ENCODE peak calls at places on chromosomes 12 and 14, in four cellular contexts. Z, B, E and S are unnamed samples.

GRCh38 chr12:97276198-97276580 is 186.4 kb upstream of the RMST start:
- DNase-seq in E (no peak), B (no peak), Z (no peak), S (no peak)

GRCh38 chr14:99454246-99454645 is 26.4 kb downstream of the SETD3 start:
- DNase-seq in Z (no peak), B (peak; percentile 28), E (no peak), S (no peak)

GRCh38 chr12:129520736-129521135 is 383.1 kb downstream of the TMEM132D start:
- DNase-seq in Z (no peak), E (no peak), B (peak; percentile 56), S (no peak)

GRCh38 chr12:119869720-119870119 is 7.4 kb downstream of the CIT start:
- DNase-seq in B (peak; percentile 89), E (no peak), Z (peak; percentile 72), S (no peak)

GRCh38 chr12:86950043-86950838 is 694.0 kb upstream of the MGAT4C start:
- DNase-seq in B (no peak), Z (no peak), E (no peak), S (no peak)

GRCh38 chr12:124369055-124369900 is 74.4 kb downstream of the RFLNA start:
- DNase-seq in E (peak; percentile 92), Z (peak; percentile 94), B (peak; percentile 94), S (no peak)

GRCh38 chr12:113749433-113749815 is 216.7 kb downstream of the RBM19 start:
- DNase-seq in B (no peak), E (no peak), Z (no peak), S (no peak)

GRCh38 chr12:57461326-57461903 is 1.8 kb downstream of the GLI1 start:
- DNase-seq in Z (peak; percentile 71), E (no peak), B (peak; percentile 70), S (no peak)

GRCh38 chr14:63496837-63497400 is 46.3 kb downstream of the PPP2R5E start:
- DNase-seq in Z (no peak), E (no peak), B (no peak), S (no peak)

GRCh38 chr12:3921526-3921925 is 48.3 kb upstream of the PARP11 start:
- DNase-seq in Z (no peak), E (no peak), B (no peak), S (no peak)

DNA sequence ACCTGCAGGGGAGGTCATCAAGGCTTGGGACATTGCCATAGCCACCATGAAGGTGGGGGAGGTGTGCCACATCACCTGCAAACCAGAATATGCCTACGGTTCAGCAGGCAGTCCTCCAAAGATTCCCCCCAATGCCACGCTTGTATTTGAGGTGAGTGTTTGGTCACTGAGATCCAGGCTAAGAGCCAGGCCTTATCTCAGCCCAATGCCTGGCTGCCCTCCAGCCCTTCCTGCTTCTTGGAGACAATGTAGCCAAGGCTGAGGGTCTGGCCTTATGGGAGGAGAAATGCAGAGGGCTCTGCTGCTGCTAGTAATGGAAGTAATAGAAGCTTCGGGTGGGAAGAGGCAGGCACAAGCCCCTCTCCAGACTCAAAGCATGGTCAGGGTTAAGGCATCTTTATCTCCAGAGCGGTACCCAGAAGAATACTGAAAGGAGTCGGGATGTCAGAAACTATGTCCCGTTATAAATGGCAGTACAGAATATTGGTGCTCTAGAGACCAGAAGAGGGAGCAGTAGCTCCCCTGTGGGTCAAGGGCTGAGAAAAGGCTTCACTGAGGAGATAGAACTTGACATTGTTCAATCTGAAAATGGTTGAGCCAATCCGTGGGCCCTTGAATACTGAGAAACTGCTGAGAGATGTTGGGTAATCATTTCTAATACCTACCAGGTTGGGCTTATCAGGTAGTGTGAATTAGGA is 3.1 kb downstream of the FKBP4 start:
- DNase-seq in Z (no peak), B (peak; percentile 23), E (no peak), S (no peak)
- H3K36me3 ChIP-seq in Z (peaks cover 51% of the 10 kb centered on the region), B (peaks cover 27% of the 10 kb centered on the region), E (peaks cover 58% of the 10 kb centered on the region), S (peaks cover 45% of the 10 kb centered on the region)

GRCh38 chr12:93468008-93468371 is 676 bp downstream of the MRPL42 start:
- DNase-seq in Z (no peak), B (no peak), E (no peak), S (no peak)
- H3K4me3 ChIP-seq in Z (peak overlapping the region; percentile 73), B (peak overlapping the region; percentile 86), E (peak overlapping the region; percentile 89), S (peak overlapping the region; percentile 84)

GRCh38 chr14:53306267-53306721 is 153.2 kb upstream of the DDHD1 start:
- DNase-seq in E (no peak), B (peak; percentile 88), Z (no peak), S (peak; percentile 13)
- H3K4me1 ChIP-seq in E (peaks cover 17% of the 10 kb centered on the region), B (peaks cover 17% of the 10 kb centered on the region), Z (no peaks in the 10 kb centered on the region), S (no peaks in the 10 kb centered on the region)

GRCh38 chr14:88541324-88541723 is 13.5 kb downstream of the PTPN21 start:
- DNase-seq in E (no peak), Z (no peak), B (no peak), S (no peak)
- H3K36me3 ChIP-seq in E (peaks cover 3% of the 10 kb centered on the region), Z (peaks cover 19% of the 10 kb centered on the region), B (no peaks in the 10 kb centered on the region), S (no peaks in the 10 kb centered on the region)

GRCh38 chr12:64826234-64826633 is 1.8 kb downstream of the TBC1D30 start:
- DNase-seq in B (peak; percentile 59), Z (no peak), E (peak; percentile 64), S (no peak)
- H3K4me3 ChIP-seq in B (no peak overlapping the region), Z (no peak overlapping the region), E (no peak overlapping the region), S (no peak overlapping the region)

GRCh38 chr14:53900499-53900898 is 56.1 kb downstream of the BMP4 start:
- DNase-seq in Z (peak; percentile 83), E (peak; percentile 42), B (no peak), S (no peak)
- H3K4me1 ChIP-seq in Z (no peaks in the 10 kb centered on the region), E (no peaks in the 10 kb centered on the region), B (peaks cover 5% of the 10 kb centered on the region), S (no peaks in the 10 kb centered on the region)

DNA sequence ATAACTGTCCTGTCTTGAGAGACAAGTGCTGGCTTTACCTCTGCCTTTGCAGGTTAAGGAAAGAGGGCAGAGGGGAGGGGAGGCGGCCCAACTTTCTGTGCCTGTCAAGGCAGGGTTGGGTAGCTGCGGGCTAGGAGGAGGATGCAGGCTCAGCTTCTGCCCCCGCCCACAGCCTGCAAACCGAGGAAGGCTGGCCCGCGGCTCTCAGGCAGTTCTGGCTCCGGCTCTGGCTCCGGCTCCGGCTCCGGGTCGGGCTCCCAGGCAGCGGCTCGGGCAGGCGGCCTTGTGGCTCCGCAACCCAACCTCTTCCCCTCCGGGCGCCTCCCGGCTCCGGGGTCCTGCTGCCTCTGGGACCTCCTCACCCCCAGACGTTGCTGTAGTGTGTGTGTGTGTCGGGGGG is 92.9 kb downstream of the TMEM30B start:
- DNase-seq in E (peak; percentile 45), Z (no peak), B (peak; percentile 39), S (no peak)
- H3K36me3 ChIP-seq in E (no peaks in the 10 kb centered on the region), Z (no peaks in the 10 kb centered on the region), B (no peaks in the 10 kb centered on the region), S (no peaks in the 10 kb centered on the region)

GRCh38 chr12:27552886-27553560 is 29.0 kb downstream of the PPFIBP1 start:
- DNase-seq in E (no peak), B (peak; percentile 55), Z (no peak), S (no peak)
- H3K4me3 ChIP-seq in E (no peak overlapping the region), B (no peak overlapping the region), Z (no peak overlapping the region), S (no peak overlapping the region)

DNA sequence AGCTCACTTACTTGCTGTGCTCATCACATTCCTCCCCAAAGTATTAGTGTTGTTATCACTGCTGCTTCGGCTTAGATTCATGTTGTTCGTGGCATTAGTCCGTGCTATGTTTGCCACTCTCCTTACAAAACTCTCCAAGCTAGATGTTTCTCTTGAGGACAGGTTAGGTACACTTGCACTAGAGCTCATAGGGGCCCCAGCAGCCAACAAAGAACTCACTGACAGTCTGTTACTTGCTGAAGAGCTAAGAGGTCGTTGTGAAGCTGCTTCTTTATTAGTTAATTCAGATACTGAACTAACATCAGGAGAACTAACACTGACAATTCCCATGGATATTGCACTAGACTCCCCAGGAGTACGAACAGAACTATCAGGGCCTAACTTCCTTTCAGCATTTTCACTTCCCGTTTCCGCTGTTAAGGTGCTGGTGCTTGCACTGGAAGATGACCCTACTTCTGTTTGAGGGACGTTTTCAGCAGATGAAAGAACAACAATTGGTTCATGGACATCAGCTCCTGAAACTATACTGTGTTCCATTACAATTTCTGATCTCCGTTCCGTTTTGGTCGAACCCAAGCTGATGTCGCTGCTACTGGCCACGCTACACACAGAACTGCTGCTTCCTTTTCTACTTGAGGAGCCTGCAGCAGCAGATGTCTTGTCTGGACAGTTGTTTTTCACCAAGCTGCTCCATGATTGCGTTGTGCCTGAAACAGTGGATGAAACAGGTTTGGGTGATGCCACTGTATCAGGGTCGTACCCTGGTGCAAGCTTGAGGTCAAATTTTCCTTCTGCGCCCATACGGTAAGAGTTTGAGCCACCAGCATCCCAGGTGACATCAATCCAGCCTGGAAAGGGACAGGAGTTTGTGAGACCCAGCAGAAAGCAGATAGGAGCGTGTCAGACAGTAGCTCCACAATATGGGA is 78.7 kb downstream of the HECTD1 start:
- DNase-seq in B (no peak), E (no peak), Z (no peak), S (no peak)
- H3K4me1 ChIP-seq in B (no peaks in the 10 kb centered on the region), E (peaks cover 12% of the 10 kb centered on the region), Z (no peaks in the 10 kb centered on the region), S (peaks cover 13% of the 10 kb centered on the region)

DNA sequence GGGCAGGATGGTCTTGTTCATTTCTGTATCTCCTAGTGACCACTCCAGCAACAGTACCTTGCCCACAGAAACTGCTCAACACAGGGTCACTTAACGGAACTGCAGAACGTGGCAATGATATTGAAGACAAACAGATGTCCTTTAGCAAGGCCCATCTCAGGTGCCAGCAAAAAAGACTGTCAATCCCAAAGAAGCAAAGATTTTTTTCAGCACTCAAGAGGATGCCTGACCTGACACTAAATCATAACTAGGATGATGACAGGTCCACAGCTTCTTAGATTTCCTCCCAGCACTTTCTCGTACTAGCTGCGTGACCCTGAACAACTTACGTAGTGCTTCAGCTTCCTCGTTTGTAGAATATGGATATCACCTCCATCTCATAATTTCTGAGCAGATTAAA is 39.4 kb downstream of the ATP2B1 start:
- DNase-seq in Z (no peak), E (no peak), B (no peak), S (no peak)
- H3K36me3 ChIP-seq in Z (no peaks in the 10 kb centered on the region), E (no peaks in the 10 kb centered on the region), B (no peaks in the 10 kb centered on the region), S (no peaks in the 10 kb centered on the region)